ENCODE peak calls at places on chromosome 1, in seven cellular contexts. C, B, O, Y, L, U and N are unnamed samples.

GRCh38 chr1:151621351-151621750 is 9.5 kb downstream of the SNX27 start:
- DNase-seq in L (no peak), B (no peak), Y (no peak), U (no peak), C (no peak), O (no peak), N (no peak)

GRCh38 chr1:233440952-233441401 is 113.5 kb downstream of the MAP3K21 start:
- DNase-seq in C (peak; percentile 26), B (peak; percentile 70), L (peak; percentile 28), Y (no peak), O (peak; percentile 7), U (no peak), N (peak; percentile 50)

GRCh38 chr1:48627467-48627866 is 149.2 kb downstream of the BEND5 start:
- DNase-seq in C (no peak), L (no peak), Y (no peak), U (no peak), B (no peak), O (no peak), N (no peak)

GRCh38 chr1:88608139-88608943 is 75.7 kb upstream of the PKN2 start:
- DNase-seq in U (no peak), C (no peak), O (no peak), B (peak; percentile 36), Y (no peak), L (peak; percentile 2), N (peak; percentile 76)

GRCh38 chr1:46004491-46004890 is 127.9 kb downstream of the PIK3R3 start:
- DNase-seq in Y (no peak), L (no peak), U (no peak), C (no peak), O (no peak), B (no peak), N (no peak)

GRCh38 chr1:174197547-174197946 is 38.2 kb downstream of the RABGAP1L start:
- DNase-seq in B (no peak), L (no peak), O (no peak), Y (no peak), C (no peak), U (no peak), N (no peak)

GRCh38 chr1:208189183-208189582 is 55.0 kb downstream of the PLXNA2 start:
- DNase-seq in L (no peak), B (no peak), O (no peak), Y (no peak), U (no peak), C (no peak), N (peak; percentile 73)

GRCh38 chr1:185920602-185921001 is 186.4 kb downstream of the HMCN1 start:
- DNase-seq in C (no peak), L (no peak), U (no peak), Y (no peak), O (no peak), B (no peak), N (no peak)

GRCh38 chr1:170162385-170163226 is 16.8 kb downstream of the NTMT2 start:
- DNase-seq in L (peak; percentile 81), O (peak; percentile 91), B (no peak), Y (peak; percentile 57), C (peak; percentile 73), U (no peak), N (peak; percentile 76)

GRCh38 chr1:41920658-41921057 is 1.9 kb upstream of the HIVEP3 start:
- DNase-seq in U (no peak), B (no peak), C (peak; percentile 56), L (peak; percentile 74), Y (no peak), O (no peak), N (peak; percentile 22)

GRCh38 chr1:62184291-62184690 is 10.4 kb upstream of the L1TD1 start:
- DNase-seq in L (no peak), Y (no peak), U (no peak), O (no peak), C (no peak), B (no peak), N (no peak)

GRCh38 chr1:19452221-19452663 is 33.1 kb downstream of the CAPZB start:
- DNase-seq in O (no peak), L (peak; percentile 88), Y (peak; percentile 81), B (no peak), C (no peak), U (no peak), N (no peak)

GRCh38 chr1:26541816-26542711 is 12.5 kb downstream of the RPS6KA1 start:
- DNase-seq in B (peak; percentile 15), C (no peak), U (peak; percentile 60), O (no peak), L (no peak), Y (peak; percentile 82), N (peak; percentile 96)

GRCh38 chr1:109256085-109256484 is 6.7 kb downstream of the CELSR2 start:
- DNase-seq in O (no peak), C (no peak), Y (no peak), L (no peak), B (no peak), U (no peak), N (no peak)

GRCh38 chr1:119968068-119968492 is 71.8 kb upstream of the ADAM30 start:
- DNase-seq in C (peak; percentile 18), U (peak; percentile 66), B (peak; percentile 38), Y (peak; percentile 33), O (no peak), L (peak; percentile 48), N (peak; percentile 65)

GRCh38 chr1:201631037-201631436 is 92.1 kb downstream of the NAV1 start:
- DNase-seq in Y (no peak), O (no peak), L (no peak), C (no peak), U (no peak), B (no peak), N (no peak)

GRCh38 chr1:35808376-35809155 is 750 bp downstream of the AGO4 start:
- DNase-seq in B (no peak), C (no peak), O (no peak), L (peak; percentile 20), Y (peak; percentile 47), U (no peak), N (no peak)

GRCh38 chr1:107776898-107777663 is 187.9 kb downstream of the VAV3 start:
- DNase-seq in B (no peak), Y (no peak), U (no peak), L (no peak), C (no peak), O (no peak), N (no peak)

GRCh38 chr1:28374297-28374696 is 4.8 kb downstream of the PHACTR4 start:
- DNase-seq in Y (no peak), B (no peak), O (peak; percentile 62), C (no peak), U (no peak), L (peak; percentile 54), N (peak; percentile 69)

GRCh38 chr1:31745071-31745897 is 18.9 kb downstream of the ADGRB2 start:
- DNase-seq in O (no peak), C (no peak), Y (peak; percentile 77), B (peak; percentile 76), L (peak; percentile 60), U (no peak), N (peak; percentile 95)

GRCh38 chr1:229381234-229381633 is 38.4 kb upstream of the CCSAP start:
- DNase-seq in U (no peak), Y (no peak), O (no peak), C (no peak), L (no peak), B (no peak), N (no peak)

GRCh38 chr1:119080586-119080985 is 59.9 kb downstream of the WARS2 start:
- DNase-seq in C (peak; percentile 84), U (no peak), L (peak; percentile 76), B (no peak), O (peak; percentile 92), Y (peak; percentile 22), N (peak; percentile 31)

GRCh38 chr1:91689586-91690481 is 189.2 kb downstream of the CDC7 start:
- DNase-seq in L (no peak), C (no peak), U (no peak), B (no peak), O (no peak), Y (peak; percentile 61), N (no peak)

GRCh38 chr1:84968101-84968500 is 28.8 kb downstream of the MCOLN2 start:
- DNase-seq in U (no peak), C (no peak), O (no peak), Y (no peak), L (no peak), B (no peak), N (no peak)

GRCh38 chr1:107724648-107725047 is 240.3 kb downstream of the VAV3 start:
- DNase-seq in C (no peak), U (no peak), B (no peak), Y (no peak), O (peak; percentile 26), L (no peak), N (peak; percentile 27)

GRCh38 chr1:19764848-19765247 is 34.9 kb downstream of the TMCO4 start:
- DNase-seq in C (peak; percentile 43), U (no peak), O (no peak), L (no peak), B (no peak), Y (no peak), N (peak; percentile 46)